ENCODE peak calls at places on chromosome 18, in eight cellular contexts. U is CD8-positive, alpha-beta T cell; V is hypothalamus; R is NCI-H524 treated with DMSO at 0.1 percent for 48 hours; N is lower lobe of right lung; W is LoVo; E is K562; K is MV-4-11. G is an unnamed sample.

GRCh38 chr18:21179590-21180220 is 62.3 kb upstream of the GREB1L start:
- DNase-seq in U (no peak), V (no peak), R (no peak), N (no peak), W (peak), E (peak), K (peak), G (peak)

GRCh38 chr18:79637181-79637920 is 42.3 kb upstream of the CTDP1 start:
- DNase-seq in U (no peak), V (no peak), R (no peak), N (no peak), W (no peak), E (no peak), K (no peak), G (no peak)

GRCh38 chr18:59500765-59501164 is 141.7 kb upstream of the LMAN1 start:
- DNase-seq in U (no peak), V (no peak), R (no peak), N (no peak), W (no peak), E (no peak), K (no peak), G (peak)

GRCh38 chr18:67232991-67233390 is 283.5 kb downstream of the DSEL start:
- DNase-seq in U (no peak), V (no peak), R (no peak), N (no peak), W (no peak), E (no peak), K (no peak), G (no peak)

GRCh38 chr18:43578636-43579203 is 301.4 kb upstream of the SYT4 start:
- DNase-seq in U (no peak), V (no peak), R (no peak), N (no peak), W (no peak), E (no peak), K (no peak), G (peak)

GRCh38 chr18:25097119-25098114 is 254.5 kb downstream of the ZNF521 start:
- DNase-seq in U (no peak), V (no peak), R (no peak), N (no peak), W (no peak), E (no peak), K (no peak), G (no peak)

GRCh38 chr18:25453556-25454269 is 101.7 kb upstream of the ZNF521 start:
- DNase-seq in U (no peak), V (no peak), R (no peak), N (no peak), W (no peak), E (no peak), K (no peak), G (peak)

GRCh38 chr18:44708451-44709083 is 27.9 kb downstream of the SETBP1 start:
- DNase-seq in U (no peak), V (no peak), R (no peak), N (no peak), W (no peak), E (no peak), K (no peak), G (peak)

GRCh38 chr18:10378688-10379465 is 75.6 kb upstream of the APCDD1 start:
- DNase-seq in U (no peak), V (no peak), R (no peak), N (no peak), W (no peak), E (no peak), K (no peak), G (no peak)

GRCh38 chr18:3451989-3452749 is 2.2 kb downstream of the TGIF1 start:
- DNase-seq in U (no peak), V (no peak), R (no peak), N (peak), W (peak), E (peak), K (no peak), G (peak)

GRCh38 chr18:9365406-9365805 is 30.8 kb downstream of the TWSG1 start:
- DNase-seq in U (no peak), V (no peak), R (no peak), N (no peak), W (no peak), E (no peak), K (no peak), G (peak)

GRCh38 chr18:23658296-23658695 is 4.4 kb downstream of the ANKRD29 start:
- DNase-seq in U (no peak), V (no peak), R (no peak), N (no peak), W (no peak), E (no peak), K (no peak), G (no peak)

GRCh38 chr18:28760299-28760698 is 583.4 kb upstream of the CDH2 start:
- DNase-seq in U (no peak), V (no peak), R (no peak), N (no peak), W (no peak), E (no peak), K (no peak), G (no peak)

GRCh38 chr18:57621252-57621607 is 406 bp downstream of the NARS1 start:
- DNase-seq in U (peak), V (no peak), R (no peak), N (no peak), W (no peak), E (no peak), K (no peak), G (peak)

GRCh38 chr18:24600076-24600654 is 139.7 kb downstream of the HRH4 start:
- DNase-seq in U (no peak), V (no peak), R (peak), N (no peak), W (peak), E (peak), K (peak), G (peak)

GRCh38 chr18:48607049-48607984 is 68.5 kb downstream of the CTIF start:
- DNase-seq in U (no peak), V (no peak), R (no peak), N (no peak), W (peak), E (no peak), K (no peak), G (peak)

GRCh38 chr18:51275712-51276473 is 78.4 kb upstream of the MEX3C start:
- DNase-seq in U (no peak), V (no peak), R (peak), N (no peak), W (no peak), E (peak), K (no peak), G (peak)

GRCh38 chr18:2441544-2441943 is 129.8 kb downstream of the METTL4 start:
- DNase-seq in U (no peak), V (no peak), R (no peak), N (no peak), W (no peak), E (no peak), K (no peak), G (peak)

GRCh38 chr18:54947115-54947514 is 12.1 kb downstream of the CCDC68 start:
- DNase-seq in U (no peak), V (no peak), R (no peak), N (no peak), W (peak), E (no peak), K (no peak), G (peak)

GRCh38 chr18:34595673-34596072 is 114.4 kb upstream of the DTNA start:
- DNase-seq in U (no peak), V (no peak), R (no peak), N (no peak), W (no peak), E (no peak), K (no peak), G (peak)

GRCh38 chr18:70464343-70465114 is 175.7 kb downstream of the SOCS6 start:
- DNase-seq in U (no peak), V (peak), R (peak), N (peak), W (peak), E (peak), K (peak), G (peak)

GRCh38 chr18:58473071-58473470 is 155.8 kb downstream of the ALPK2 start:
- DNase-seq in U (no peak), V (no peak), R (no peak), N (no peak), W (no peak), E (no peak), K (no peak), G (no peak)

GRCh38 chr18:33630476-33630875 is 52.5 kb downstream of the ASXL3 start:
- DNase-seq in U (no peak), V (no peak), R (no peak), N (no peak), W (no peak), E (no peak), K (no peak), G (no peak)

GRCh38 chr18:47260138-47260923 is 8.9 kb upstream of the SKOR2 start:
- DNase-seq in U (no peak), V (no peak), R (no peak), N (peak), W (no peak), E (peak), K (no peak), G (peak)

GRCh38 chr18:31487251-31488015 is 10.5 kb upstream of the DSG2 start:
- DNase-seq in U (no peak), V (no peak), R (no peak), N (no peak), W (no peak), E (no peak), K (no peak), G (peak)

GRCh38 chr18:356763-357162 is 88.9 kb upstream of the THOC1 start:
- DNase-seq in U (no peak), V (no peak), R (no peak), N (no peak), W (no peak), E (no peak), K (no peak), G (no peak)

GRCh38 chr18:79682896-79683625 is 3.5 kb downstream of the CTDP1 start:
- DNase-seq in U (no peak), V (no peak), R (no peak), N (no peak), W (no peak), E (no peak), K (peak), G (no peak)

GRCh38 chr18:525066-525797 is 24.7 kb upstream of the COLEC12 start:
- DNase-seq in U (no peak), V (no peak), R (no peak), N (no peak), W (peak), E (peak), K (peak), G (peak)

GRCh38 chr18:58391113-58391892 is 237.6 kb downstream of the ALPK2 start:
- DNase-seq in U (no peak), V (no peak), R (no peak), N (no peak), W (no peak), E (no peak), K (no peak), G (no peak)

GRCh38 chr18:76496200-76496890 is 1.3 kb upstream of the ZNF516 start:
- DNase-seq in U (no peak), V (no peak), R (no peak), N (peak), W (peak), E (peak), K (peak), G (peak)

GRCh38 chr18:62506495-62507143 is 16.2 kb upstream of the ZCCHC2 start:
- DNase-seq in U (no peak), V (no peak), R (no peak), N (no peak), W (no peak), E (no peak), K (peak), G (peak)

GRCh38 chr18:7931763-7932162 is 364.6 kb downstream of the PTPRM start:
- DNase-seq in U (no peak), V (no peak), R (no peak), N (no peak), W (no peak), E (no peak), K (no peak), G (no peak)

GRCh38 chr18:76432274-76432755 is 62.7 kb downstream of the ZNF516 start:
- DNase-seq in U (no peak), V (no peak), R (no peak), N (no peak), W (no peak), E (no peak), K (no peak), G (no peak)

GRCh38 chr18:75125359-75126331 is 83.3 kb downstream of the PTGR3 start:
- DNase-seq in U (no peak), V (no peak), R (no peak), N (no peak), W (no peak), E (peak), K (no peak), G (peak)

GRCh38 chr18:60060578-60060977 is 160.8 kb downstream of the PMAIP1 start:
- DNase-seq in U (no peak), V (no peak), R (no peak), N (no peak), W (no peak), E (no peak), K (no peak), G (peak)